ENCODE peak calls at places on chromosomes 6 and 20, in five cellular contexts. P, Y, U, L and R are unnamed samples. For H3K4me1, the result is how much of the 10 kb centered on the place peaks cover.

GRCh38 chr6:20178327-20178726 is 33.9 kb downstream of the MBOAT1 start:
- DNase-seq in L (no peak), U (no peak), P (no peak), Y (no peak), R (no peak)

GRCh38 chr6:144659202-144659731 is 374.1 kb downstream of the UTRN start:
- DNase-seq in U (no peak), Y (peak), L (no peak), P (peak), R (no peak)

GRCh38 chr6:39755231-39755630 is 30.0 kb upstream of the KIF6 start:
- DNase-seq in P (no peak), U (no peak), Y (no peak), L (no peak), R (no peak)

GRCh38 chr6:155245871-155246270 is 17.9 kb upstream of the CLDN20 start:
- DNase-seq in Y (no peak), U (no peak), L (no peak), P (no peak), R (no peak)

GRCh38 chr6:117545161-117545595 is 57.1 kb downstream of the GOPC start:
- DNase-seq in Y (peak), L (no peak), U (no peak), P (no peak), R (peak)

GRCh38 chr6:132270745-132271414 is 130.4 kb downstream of the MOXD1 start:
- DNase-seq in P (no peak), Y (peak), L (peak), U (no peak), R (peak)

GRCh38 chr6:161476711-161477110 is 202.8 kb upstream of the AGPAT4 start:
- DNase-seq in P (no peak), U (no peak), L (no peak), Y (no peak), R (no peak)

GRCh38 chr6:17519120-17519519 is 81.0 kb upstream of the FAM8A1 start:
- DNase-seq in L (no peak), P (no peak), U (no peak), Y (no peak), R (no peak)

GRCh38 chr6:29631209-29631810 is 1.7 kb downstream of the GABBR1 start:
- DNase-seq in U (no peak), Y (peak), P (no peak), L (no peak), R (no peak)

GRCh38 chr6:108844135-108844534 is 4.1 kb upstream of the ARMC2 start:
- DNase-seq in L (no peak), U (no peak), Y (no peak), P (no peak), R (no peak)

DNA sequence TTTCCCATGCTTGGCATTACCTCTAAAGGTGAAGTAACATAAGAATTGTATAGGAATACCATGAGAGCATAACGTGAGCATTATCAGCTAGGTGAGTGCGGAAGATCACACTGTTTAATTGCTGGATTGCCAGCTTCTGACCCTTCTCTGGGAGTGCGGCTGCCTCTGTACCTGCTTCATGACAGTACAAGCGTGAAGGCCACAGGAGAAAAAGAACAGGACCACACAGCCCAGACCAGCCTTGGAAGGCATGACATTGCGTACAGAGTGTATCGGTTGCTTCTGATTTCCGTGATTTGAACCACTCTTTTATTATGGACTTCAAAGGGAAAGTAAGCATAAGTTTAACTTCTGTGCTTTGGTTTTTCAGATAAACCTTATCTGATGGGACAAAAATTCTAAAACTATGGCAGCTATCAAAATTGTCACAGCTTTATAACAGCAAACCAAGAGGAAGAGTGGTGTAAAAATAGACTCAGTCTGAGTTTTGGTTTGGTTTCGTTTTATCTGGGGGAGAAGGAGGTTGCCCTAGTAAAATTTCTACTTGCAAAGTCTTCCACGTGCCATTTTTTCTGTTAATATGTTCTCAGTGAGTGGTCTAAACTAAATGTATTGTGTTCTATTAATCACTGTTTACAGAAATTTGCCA is 97.4 kb downstream of the RPP40 start:
- DNase-seq in P (no peak), Y (no peak), U (no peak), L (no peak), R (no peak)
- H3K4me1 ChIP-seq in P (under half), Y (under half), U (under half), L (under half), R (under half)

GRCh38 chr6:36216559-36216958 is 20.0 kb downstream of the BRPF3 start:
- DNase-seq in P (no peak), Y (no peak), L (no peak), U (no peak), R (peak)
- TF ChIP-seq EZH2phosphoT487 in P (no peak), Y (no peak), L (no peak), U (no peak), R (no peak)

GRCh38 chr20:2654831-2655230 is 2.4 kb downstream of the NOP56 start:
- DNase-seq in U (no peak), P (no peak), L (no peak), Y (no peak), R (no peak)
- H3K4me1 ChIP-seq in U (under half), P (under half), L (under half), Y (under half), R (under half)

GRCh38 chr6:170023620-170024521 is 267.0 kb downstream of the DLL1 start:
- DNase-seq in L (no peak), U (no peak), P (no peak), Y (no peak), R (no peak)
- TF ChIP-seq EZH2phosphoT487 in L (no peak), U (no peak), P (no peak), Y (no peak), R (no peak)

GRCh38 chr6:111604259-111605099 is 1.2 kb downstream of the TRAF3IP2 start:
- DNase-seq in U (no peak), P (no peak), L (no peak), Y (peak), R (peak)

GRCh38 chr6:111601875-111602274 is 3.8 kb downstream of the TRAF3IP2 start:
- DNase-seq in P (no peak), L (no peak), U (no peak), Y (peak), R (no peak)

GRCh38 chr6:111602481-111603404 is 2.9 kb downstream of the TRAF3IP2 start:
- DNase-seq in Y (peak), U (no peak), P (no peak), L (no peak), R (no peak)

GRCh38 chr6:111605100-111605748 is 454 bp downstream of the TRAF3IP2 start:
- DNase-seq in P (no peak), L (peak), Y (peak), U (no peak), R (peak)

GRCh38 chr6:111603648-111604047 is 2.0 kb downstream of the TRAF3IP2 start:
- DNase-seq in L (no peak), U (no peak), Y (no peak), P (no peak), R (no peak)
- H3K4me1 ChIP-seq in L (under half), U (under half), Y (under half), P (under half), R (under half)

DNA sequence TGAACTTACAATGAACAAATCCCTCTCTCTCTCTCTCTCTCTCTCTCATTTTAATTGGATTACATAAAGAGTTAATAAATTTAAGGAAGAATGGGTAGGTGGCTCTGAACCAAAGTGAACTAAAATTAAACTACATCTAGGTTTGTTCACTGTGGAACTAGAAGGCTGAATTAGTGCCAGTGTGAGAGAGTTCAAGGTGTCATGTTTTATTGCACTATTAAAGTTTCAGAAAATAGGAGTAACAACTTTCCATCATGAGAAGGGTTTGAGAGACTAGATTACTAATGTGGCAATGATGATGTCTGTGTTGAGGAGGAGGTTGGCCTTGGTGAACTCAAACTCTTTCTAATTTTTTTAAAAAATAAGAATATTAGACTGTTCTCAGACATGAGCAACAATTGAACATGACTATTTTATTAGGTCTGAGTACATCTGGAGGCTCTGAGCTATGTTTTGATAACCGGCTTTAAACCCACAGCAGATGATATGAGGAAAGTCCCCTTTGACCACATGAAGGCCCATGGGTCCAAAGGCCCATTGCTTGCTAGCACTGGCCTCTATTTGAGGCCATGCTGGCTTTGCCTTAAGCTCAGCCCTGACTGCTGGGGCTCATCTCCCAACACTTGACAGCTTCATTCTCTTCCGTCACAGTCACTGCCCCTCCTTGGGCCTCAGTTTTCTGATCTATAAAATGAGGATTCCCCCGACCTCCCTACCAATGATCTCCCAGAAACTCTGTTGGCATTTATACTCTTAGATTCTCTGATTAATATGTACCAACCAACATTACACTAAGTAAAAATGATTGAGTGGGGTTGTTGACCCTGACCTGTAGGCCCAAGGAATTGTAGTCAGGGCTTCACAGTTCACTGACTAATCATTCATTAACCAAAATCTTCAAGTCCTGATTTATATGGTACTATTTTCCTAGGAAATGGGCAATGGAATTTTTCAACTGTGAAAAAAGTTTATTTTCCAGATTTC is 24.1 kb upstream of the TINAG start:
- DNase-seq in U (no peak), P (no peak), L (no peak), Y (peak), R (peak)
- TF ChIP-seq EZH2phosphoT487 in U (no peak), P (no peak), L (no peak), Y (no peak), R (no peak)

GRCh38 chr6:46042355-46042999 is 26.8 kb upstream of the CLIC5 start:
- DNase-seq in Y (peak), U (peak), P (peak), L (peak), R (peak)
- H3K4me1 ChIP-seq in Y (under half), U (under half), P (under half), L (under half), R (under half)